ENCODE peak calls at places on chromosomes 5 and 9, in nine cellular contexts. One of them, this sample, is unnamed.

GRCh38 chr5:26009742-26010141 is 1028.6 kb downstream of the CDH9 start:
- DNase-seq in suprapubic skin: no peak
- DNase-seq in H1: peak; percentile 56
- DNase-seq in IMR-90: no peak
- DNase-seq in esophagus muscularis mucosa: no peak
- DNase-seq in A549: no peak
- DNase-seq in HepG2: no peak
- DNase-seq in spleen: no peak
- DNase-seq in heart left ventricle: no peak
- DNase-seq in this sample: no peak

GRCh38 chr5:30042677-30043076 is 1150.8 kb upstream of the CDH6 start:
- DNase-seq in suprapubic skin: no peak
- DNase-seq in H1: no peak
- DNase-seq in HepG2: no peak
- DNase-seq in IMR-90: no peak
- DNase-seq in A549: no peak
- DNase-seq in spleen: peak; percentile 56
- DNase-seq in heart left ventricle: no peak
- DNase-seq in esophagus muscularis mucosa: no peak
- DNase-seq in this sample: peak; percentile 64

GRCh38 chr9:119861801-119862200 is 492.6 kb upstream of the BRINP1 start:
- DNase-seq in spleen: no peak
- DNase-seq in heart left ventricle: peak; percentile 20
- DNase-seq in esophagus muscularis mucosa: no peak
- DNase-seq in IMR-90: no peak
- DNase-seq in A549: no peak
- DNase-seq in suprapubic skin: no peak
- DNase-seq in H1: no peak
- DNase-seq in HepG2: no peak
- DNase-seq in this sample: no peak

GRCh38 chr9:134557331-134557730 is 84.3 kb upstream of the COL5A1 start:
- DNase-seq in suprapubic skin: peak; percentile 48
- DNase-seq in IMR-90: no peak
- DNase-seq in esophagus muscularis mucosa: peak; percentile 91
- DNase-seq in H1: no peak
- DNase-seq in A549: no peak
- DNase-seq in heart left ventricle: peak; percentile 14
- DNase-seq in spleen: peak; percentile 25
- DNase-seq in HepG2: no peak
- DNase-seq in this sample: no peak

GRCh38 chr9:125913551-125913950 is 166.4 kb downstream of the PBX3 start:
- DNase-seq in suprapubic skin: no peak
- DNase-seq in A549: no peak
- DNase-seq in esophagus muscularis mucosa: no peak
- DNase-seq in H1: no peak
- DNase-seq in heart left ventricle: no peak
- DNase-seq in HepG2: no peak
- DNase-seq in IMR-90: no peak
- DNase-seq in spleen: no peak
- DNase-seq in this sample: no peak

GRCh38 chr5:132444841-132445639 is 45.5 kb downstream of the IRF1 start:
- DNase-seq in esophagus muscularis mucosa: no peak
- DNase-seq in HepG2: no peak
- DNase-seq in heart left ventricle: no peak
- DNase-seq in IMR-90: no peak
- DNase-seq in suprapubic skin: no peak
- DNase-seq in spleen: no peak
- DNase-seq in H1: no peak
- DNase-seq in A549: no peak
- DNase-seq in this sample: no peak

GRCh38 chr5:147508711-147509040 is 1.2 kb downstream of the DPYSL3 start:
- DNase-seq in IMR-90: peak; percentile 33
- DNase-seq in heart left ventricle: no peak
- DNase-seq in HepG2: no peak
- DNase-seq in suprapubic skin: no peak
- DNase-seq in A549: no peak
- DNase-seq in spleen: no peak
- DNase-seq in H1: no peak
- DNase-seq in esophagus muscularis mucosa: no peak
- DNase-seq in this sample: no peak

GRCh38 chr9:35828716-35829083 is at the start of gene FAM221B:
- DNase-seq in esophagus muscularis mucosa: no peak
- DNase-seq in IMR-90: no peak
- DNase-seq in spleen: peak; percentile 89
- DNase-seq in suprapubic skin: no peak
- DNase-seq in H1: peak; percentile 87
- DNase-seq in A549: no peak
- DNase-seq in heart left ventricle: peak; percentile 40
- DNase-seq in HepG2: no peak
- DNase-seq in this sample: peak; percentile 91

GRCh38 chr5:95070453-95070852 is 214.4 kb downstream of the MCTP1 start:
- DNase-seq in spleen: no peak
- DNase-seq in H1: no peak
- DNase-seq in heart left ventricle: no peak
- DNase-seq in esophagus muscularis mucosa: no peak
- DNase-seq in IMR-90: no peak
- DNase-seq in HepG2: no peak
- DNase-seq in A549: no peak
- DNase-seq in suprapubic skin: no peak
- DNase-seq in this sample: no peak

DNA sequence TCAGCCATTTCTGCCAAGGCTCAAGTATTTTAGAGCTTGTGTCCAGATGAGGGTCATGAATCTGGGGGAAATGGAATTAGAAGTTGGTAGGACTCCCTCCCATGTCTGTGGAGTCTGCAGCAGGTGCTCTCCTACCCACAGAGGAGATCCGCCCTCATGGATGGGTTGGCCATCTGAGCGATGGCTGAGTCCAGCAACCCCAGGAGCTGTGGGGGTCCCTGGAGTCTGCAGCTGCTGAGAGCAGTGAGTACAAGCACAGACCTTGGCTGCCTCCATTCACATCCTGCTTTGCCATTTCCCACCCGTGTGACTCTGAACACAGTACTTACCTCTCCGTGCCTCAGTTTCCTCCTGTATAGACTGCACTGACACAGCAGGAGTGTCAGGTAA is 25.8 kb upstream of the SYNPO start:
- DNase-seq in esophagus muscularis mucosa: no peak
- DNase-seq in HepG2: no peak
- DNase-seq in IMR-90: no peak
- DNase-seq in spleen: no peak
- DNase-seq in H1: no peak
- DNase-seq in heart left ventricle: no peak
- DNase-seq in suprapubic skin: no peak
- DNase-seq in A549: no peak
- DNase-seq in this sample: no peak
- TF ChIP-seq POLR2A in esophagus muscularis mucosa: no peak
- TF ChIP-seq POLR2A in HepG2: no peak
- TF ChIP-seq POLR2A in IMR-90: no peak
- TF ChIP-seq POLR2A in spleen: no peak
- TF ChIP-seq POLR2A in H1: no peak
- TF ChIP-seq POLR2A in heart left ventricle: no peak
- TF ChIP-seq POLR2A in suprapubic skin: no peak
- TF ChIP-seq POLR2A in A549: no peak
- TF ChIP-seq POLR2A in this sample: no peak

DNA sequence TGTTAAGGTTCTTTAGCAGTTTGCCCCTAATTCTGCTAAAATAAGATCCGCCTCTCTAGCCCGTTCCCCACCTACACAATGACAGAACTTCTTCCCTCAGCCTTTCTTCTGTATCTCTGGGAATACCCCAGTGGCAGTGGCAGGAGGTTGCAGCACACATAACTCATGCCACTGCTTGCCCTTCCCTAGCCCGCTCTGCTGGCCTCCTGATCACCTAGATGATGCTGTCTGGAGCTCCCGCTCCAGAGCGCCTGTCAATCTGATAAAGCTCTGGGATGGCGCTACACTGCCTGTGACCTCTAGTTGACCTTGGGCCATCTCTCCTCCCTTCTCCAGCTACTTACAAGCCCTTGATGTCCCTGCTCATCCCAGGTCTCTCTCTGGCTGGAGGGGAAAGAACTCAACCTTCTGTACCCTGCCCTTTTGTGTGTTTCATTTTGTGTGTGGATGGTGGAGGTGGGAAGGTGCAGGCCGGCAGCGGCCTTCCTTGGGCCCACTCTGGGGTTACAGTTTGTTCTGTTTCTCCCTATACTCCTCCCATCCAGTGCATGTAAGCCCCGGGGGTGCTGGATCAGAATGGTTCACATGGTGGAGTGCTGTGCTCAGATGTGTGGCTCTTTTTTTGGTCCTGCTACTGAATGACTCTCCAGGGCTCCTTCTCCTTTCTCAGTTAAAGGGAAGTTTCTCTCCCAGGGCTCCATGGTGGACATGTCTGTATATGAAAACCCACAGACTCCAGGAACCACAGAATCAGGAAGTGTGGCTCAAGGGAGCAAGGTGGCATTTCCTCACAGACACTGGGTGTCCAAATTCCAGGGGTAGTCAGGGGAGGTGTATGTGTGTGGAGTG is 29.1 kb downstream of the MTX3 start:
- DNase-seq in suprapubic skin: no peak
- DNase-seq in HepG2: no peak
- DNase-seq in H1: no peak
- DNase-seq in heart left ventricle: no peak
- DNase-seq in IMR-90: no peak
- DNase-seq in spleen: no peak
- DNase-seq in esophagus muscularis mucosa: peak; percentile 79
- DNase-seq in A549: no peak
- DNase-seq in this sample: no peak
- H3K4me3 ChIP-seq in suprapubic skin: no peak overlapping the region
- H3K4me3 ChIP-seq in HepG2: no peak overlapping the region
- H3K4me3 ChIP-seq in H1: no peak overlapping the region
- H3K4me3 ChIP-seq in heart left ventricle: no peak overlapping the region
- H3K4me3 ChIP-seq in IMR-90: no peak overlapping the region
- H3K4me3 ChIP-seq in spleen: no peak overlapping the region
- H3K4me3 ChIP-seq in esophagus muscularis mucosa: no peak overlapping the region
- H3K4me3 ChIP-seq in A549: no peak overlapping the region
- H3K4me3 ChIP-seq in this sample: no peak overlapping the region

DNA sequence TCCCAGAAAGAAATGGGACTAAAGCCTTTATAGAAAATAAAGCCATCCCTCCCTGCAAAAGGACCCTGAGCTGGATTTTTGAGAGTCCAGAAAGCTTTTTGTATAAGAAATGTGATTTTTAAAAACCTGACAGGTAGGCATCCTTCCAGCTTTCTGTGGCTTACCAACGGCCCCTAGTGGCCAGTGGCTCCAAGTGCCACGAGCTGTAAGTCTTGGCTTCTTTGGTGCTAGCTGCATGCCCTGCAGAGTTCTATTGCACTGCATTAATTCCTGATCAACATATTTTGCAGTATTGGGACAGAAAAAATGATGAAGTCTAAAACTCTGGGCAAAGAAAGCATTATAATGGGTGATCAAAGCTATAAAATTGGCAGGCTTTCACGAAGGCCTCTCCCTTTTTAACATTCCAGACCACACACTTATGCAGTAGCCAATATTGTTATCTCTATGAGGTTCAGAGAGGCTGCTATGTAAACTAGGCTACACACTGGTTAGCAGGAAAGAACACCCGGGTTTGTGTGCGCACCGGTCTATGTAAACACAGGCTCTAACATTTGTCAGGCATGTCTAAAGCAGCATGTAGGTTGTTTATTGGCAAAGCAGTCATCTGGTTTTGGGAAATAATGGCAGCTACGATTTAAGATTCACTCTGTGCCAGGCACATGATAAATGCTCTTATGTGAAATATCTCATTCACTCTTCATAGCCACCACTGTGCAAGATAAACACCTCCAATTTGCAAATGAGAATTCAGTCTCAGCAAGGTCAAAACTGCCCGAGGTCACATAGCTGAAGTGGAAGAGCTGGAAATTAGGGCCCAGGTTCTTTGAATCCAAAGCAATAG is 55.2 kb downstream of the NMUR2 start:
- DNase-seq in HepG2: peak; percentile 21
- DNase-seq in A549: peak; percentile 2
- DNase-seq in esophagus muscularis mucosa: no peak
- DNase-seq in H1: peak; percentile 70
- DNase-seq in spleen: no peak
- DNase-seq in heart left ventricle: peak; percentile 30
- DNase-seq in suprapubic skin: no peak
- DNase-seq in IMR-90: peak; percentile 14
- DNase-seq in this sample: no peak
- TF ChIP-seq CTCF in HepG2: peak; percentile 66
- TF ChIP-seq CTCF in A549: peak; percentile 49
- TF ChIP-seq CTCF in esophagus muscularis mucosa: peak; percentile 67
- TF ChIP-seq CTCF in H1: peak; percentile 82
- TF ChIP-seq CTCF in spleen: no peak
- TF ChIP-seq CTCF in heart left ventricle: peak; percentile 81
- TF ChIP-seq CTCF in suprapubic skin: peak; percentile 6
- TF ChIP-seq CTCF in IMR-90: peak; percentile 52
- TF ChIP-seq CTCF in this sample: no peak

GRCh38 chr9:19510907-19511306 is 102.1 kb downstream of the ACER2 start:
- DNase-seq in heart left ventricle: no peak
- DNase-seq in esophagus muscularis mucosa: peak; percentile 64
- DNase-seq in suprapubic skin: no peak
- DNase-seq in IMR-90: no peak
- DNase-seq in H1: no peak
- DNase-seq in HepG2: no peak
- DNase-seq in spleen: no peak
- DNase-seq in A549: no peak
- DNase-seq in this sample: no peak

GRCh38 chr9:19511694-19512093 is 102.9 kb downstream of the ACER2 start:
- DNase-seq in heart left ventricle: no peak
- DNase-seq in H1: no peak
- DNase-seq in suprapubic skin: no peak
- DNase-seq in esophagus muscularis mucosa: no peak
- DNase-seq in HepG2: no peak
- DNase-seq in A549: no peak
- DNase-seq in IMR-90: no peak
- DNase-seq in spleen: no peak
- DNase-seq in this sample: no peak

GRCh38 chr9:19516348-19516747 is 107.5 kb downstream of the ACER2 start:
- DNase-seq in HepG2: no peak
- DNase-seq in heart left ventricle: no peak
- DNase-seq in A549: no peak
- DNase-seq in H1: no peak
- DNase-seq in suprapubic skin: no peak
- DNase-seq in IMR-90: no peak
- DNase-seq in esophagus muscularis mucosa: no peak
- DNase-seq in spleen: no peak
- DNase-seq in this sample: no peak

GRCh38 chr9:19512432-19512831 is 103.6 kb downstream of the ACER2 start:
- DNase-seq in esophagus muscularis mucosa: no peak
- DNase-seq in A549: no peak
- DNase-seq in H1: no peak
- DNase-seq in spleen: no peak
- DNase-seq in HepG2: no peak
- DNase-seq in heart left ventricle: no peak
- DNase-seq in IMR-90: no peak
- DNase-seq in suprapubic skin: no peak
- DNase-seq in this sample: no peak

DNA sequence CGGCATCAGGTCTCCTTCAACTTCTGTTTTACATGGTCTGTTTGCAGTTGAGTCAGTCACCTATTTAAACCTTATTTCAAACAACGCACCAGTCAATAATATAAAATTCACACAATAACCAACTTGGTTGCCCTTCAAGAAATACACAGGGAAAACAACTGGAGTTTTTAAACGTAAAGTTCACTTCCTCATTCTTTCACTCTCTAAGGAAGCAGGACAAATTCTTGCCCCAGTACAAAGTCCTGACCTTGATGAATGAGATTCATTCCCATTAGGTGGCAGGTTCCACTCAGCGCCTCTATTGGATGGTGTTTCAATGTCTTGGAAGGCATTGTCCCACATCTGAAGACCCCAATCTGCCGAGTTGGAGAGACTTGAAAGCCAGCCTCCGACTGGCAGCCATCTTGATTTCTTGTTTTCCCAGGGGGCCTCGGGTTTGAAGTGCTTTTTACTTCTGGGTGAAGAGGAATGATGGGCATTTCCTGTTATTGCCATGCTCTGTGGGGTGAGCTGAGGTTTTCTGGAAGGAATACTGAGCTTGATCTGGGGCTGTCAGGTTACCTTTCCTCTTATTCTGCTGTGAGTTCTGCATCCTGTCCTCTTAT is 105.0 kb downstream of the ACER2 start:
- DNase-seq in suprapubic skin: no peak
- DNase-seq in A549: no peak
- DNase-seq in HepG2: no peak
- DNase-seq in IMR-90: no peak
- DNase-seq in H1: no peak
- DNase-seq in spleen: no peak
- DNase-seq in esophagus muscularis mucosa: no peak
- DNase-seq in heart left ventricle: no peak
- DNase-seq in this sample: no peak
- TF ChIP-seq POLR2A in suprapubic skin: no peak
- TF ChIP-seq POLR2A in A549: no peak
- TF ChIP-seq POLR2A in HepG2: no peak
- TF ChIP-seq POLR2A in IMR-90: no peak
- TF ChIP-seq POLR2A in H1: no peak
- TF ChIP-seq POLR2A in spleen: no peak
- TF ChIP-seq POLR2A in esophagus muscularis mucosa: no peak
- TF ChIP-seq POLR2A in heart left ventricle: no peak
- TF ChIP-seq POLR2A in this sample: no peak

This sample was measured in lower leg skin.